ENCODE peak calls at places on chromosomes 7 and 10, in nine cellular contexts. X, E, Q, N, A, I, R, B and G are unnamed samples.

GRCh38 chr10:132458595-132459251 is 61.7 kb downstream of the PWWP2B start:
- DNase-seq in N (peak), I (peak), R (peak), A (no peak), Q (peak), X (peak), E (peak), B (peak), G (no peak)

GRCh38 chr7:50607524-50608125 is 42.4 kb upstream of the DDC start:
- DNase-seq in E (no peak), R (no peak), B (peak), X (no peak), Q (no peak), I (no peak), A (no peak), N (no peak), G (no peak)

GRCh38 chr7:29289156-29290021 is 94.8 kb downstream of the CHN2 start:
- DNase-seq in I (no peak), N (peak), R (no peak), X (no peak), E (no peak), A (no peak), Q (no peak), B (peak), G (peak)

GRCh38 chr7:67518580-67518979 is 521.9 kb downstream of the TYW1 start:
- DNase-seq in E (no peak), X (no peak), R (no peak), Q (no peak), N (no peak), I (no peak), A (no peak), B (no peak), G (no peak)

GRCh38 chr10:31148955-31149354 is 117.3 kb upstream of the ZNF438 start:
- DNase-seq in R (no peak), I (no peak), X (no peak), B (peak), Q (no peak), E (no peak), A (no peak), N (no peak), G (no peak)

GRCh38 chr7:11473807-11474424 is 358.1 kb downstream of the THSD7A start:
- DNase-seq in X (no peak), B (no peak), I (no peak), E (no peak), Q (no peak), N (no peak), A (no peak), R (no peak), G (no peak)

GRCh38 chr10:101780818-101781654 is 2.2 kb downstream of the NPM3 start:
- DNase-seq in N (peak), X (peak), Q (peak), R (peak), B (peak), I (peak), A (no peak), E (peak), G (peak)

GRCh38 chr7:32761451-32762320 is 129.9 kb downstream of the KBTBD2 start:
- DNase-seq in E (no peak), N (no peak), X (no peak), I (peak), A (no peak), R (no peak), Q (no peak), B (no peak), G (no peak)

GRCh38 chr10:91242940-91243339 is 22.5 kb downstream of the PCGF5 start:
- DNase-seq in B (no peak), A (no peak), X (no peak), I (no peak), Q (no peak), R (no peak), E (no peak), N (no peak), G (no peak)

GRCh38 chr10:123073187-123073586 is 62.6 kb upstream of the HMX3 start:
- DNase-seq in B (no peak), A (no peak), N (no peak), Q (no peak), E (no peak), I (no peak), X (no peak), R (no peak), G (no peak)

GRCh38 chr10:30445716-30446115 is 11.7 kb downstream of the MAP3K8 start:
- DNase-seq in E (no peak), Q (no peak), B (peak), X (peak), A (no peak), N (no peak), R (no peak), I (no peak), G (peak)

GRCh38 chr10:91296471-91296870 is 76.0 kb downstream of the PCGF5 start:
- DNase-seq in Q (no peak), I (no peak), B (peak), X (no peak), E (no peak), N (no peak), A (no peak), R (peak), G (no peak)

GRCh38 chr7:38806912-38807311 is 102.1 kb downstream of the VPS41 start:
- DNase-seq in N (no peak), E (no peak), Q (no peak), A (no peak), X (no peak), R (no peak), B (no peak), I (no peak), G (no peak)

GRCh38 chr10:93139059-93139658 is 65.5 kb downstream of the CYP26A1 start:
- DNase-seq in A (no peak), R (no peak), X (no peak), Q (no peak), I (no peak), N (no peak), B (no peak), E (no peak), G (no peak)

GRCh38 chr10:43120116-43120947 is 17.9 kb upstream of the CSGALNACT2 start:
- DNase-seq in X (no peak), A (no peak), N (no peak), B (no peak), E (no peak), Q (no peak), R (no peak), I (no peak), G (no peak)

GRCh38 chr10:43084812-43085211 is 7.9 kb downstream of the RET start:
- DNase-seq in N (no peak), Q (no peak), R (no peak), B (no peak), X (no peak), A (no peak), E (no peak), I (no peak), G (no peak)

GRCh38 chr7:104803931-104804330 is 210.1 kb upstream of the KMT2E start:
- DNase-seq in N (no peak), X (no peak), E (no peak), Q (no peak), I (no peak), B (no peak), A (no peak), R (no peak), G (no peak)

GRCh38 chr7:157498690-157499089 is 161.9 kb downstream of the DNAJB6 start:
- DNase-seq in N (no peak), X (no peak), I (no peak), R (no peak), B (no peak), E (no peak), Q (no peak), A (no peak), G (no peak)

GRCh38 chr7:35546691-35547090 is 148.2 kb downstream of the HERPUD2 start:
- DNase-seq in I (no peak), E (no peak), A (no peak), R (no peak), N (no peak), B (no peak), X (no peak), Q (no peak), G (no peak)

GRCh38 chr10:117005454-117006055 is 568 bp upstream of the SHTN1 start:
- DNase-seq in A (no peak), X (no peak), B (peak), I (no peak), Q (no peak), R (peak), N (peak), E (peak), G (no peak)

GRCh38 chr7:30690011-30690410 is 7.8 kb upstream of the CRHR2 start:
- DNase-seq in I (no peak), E (no peak), B (no peak), R (no peak), N (no peak), X (no peak), Q (no peak), A (no peak), G (no peak)

GRCh38 chr7:73715648-73716317 is 3.7 kb downstream of the STX1A start:
- DNase-seq in N (no peak), A (peak), E (peak), R (peak), X (peak), B (peak), Q (no peak), I (peak), G (peak)

GRCh38 chr10:74213571-74214162 is 62.6 kb downstream of the ADK start:
- DNase-seq in R (peak), A (no peak), X (peak), E (peak), B (peak), Q (no peak), I (peak), N (no peak), G (peak)

GRCh38 chr10:4198216-4198615 is 413.2 kb upstream of the KLF6 start:
- DNase-seq in R (no peak), X (no peak), N (no peak), A (no peak), B (no peak), I (no peak), E (no peak), Q (no peak), G (no peak)

GRCh38 chr7:65239707-65240352 is 133.8 kb upstream of the ZNF92 start:
- DNase-seq in Q (no peak), A (no peak), I (no peak), E (peak), B (peak), R (peak), X (peak), N (no peak), G (no peak)

GRCh38 chr7:107213193-107213788 is 44.5 kb downstream of the HBP1 start:
- DNase-seq in R (no peak), Q (no peak), E (no peak), I (no peak), A (no peak), N (no peak), X (no peak), B (no peak), G (no peak)

GRCh38 chr7:22356010-22356854 is 722 bp downstream of the RAPGEF5 start:
- DNase-seq in A (no peak), R (no peak), B (no peak), N (no peak), Q (no peak), I (no peak), X (no peak), E (peak), G (no peak)

GRCh38 chr7:113608786-113609185 is 310.0 kb downstream of the PPP1R3A start:
- DNase-seq in N (no peak), Q (no peak), X (no peak), E (no peak), A (no peak), B (no peak), I (no peak), R (no peak), G (no peak)

GRCh38 chr7:17986826-17987225 is 40.8 kb downstream of the PRPS1L1 start:
- DNase-seq in X (peak), I (no peak), B (peak), E (no peak), A (no peak), R (peak), Q (no peak), N (no peak), G (peak)

GRCh38 chr7:134999136-134999535 is 12.8 kb downstream of the AGBL3 start:
- DNase-seq in N (no peak), E (no peak), A (no peak), I (no peak), R (no peak), B (no peak), X (no peak), Q (no peak), G (no peak)

GRCh38 chr7:127383123-127383835 is 9.2 kb downstream of the ZNF800 start:
- DNase-seq in A (no peak), N (no peak), R (no peak), B (peak), E (no peak), X (peak), I (no peak), Q (no peak), G (peak)

GRCh38 chr7:129635300-129636029 is 23.9 kb downstream of the NRF1 start:
- DNase-seq in B (peak), R (peak), Q (no peak), E (peak), A (peak), N (peak), I (peak), X (peak), G (peak)

GRCh38 chr7:153398370-153398769 is 638.8 kb downstream of the ACTR3B start:
- DNase-seq in A (no peak), R (no peak), I (no peak), Q (no peak), N (no peak), X (no peak), E (no peak), B (no peak), G (no peak)

GRCh38 chr7:17318146-17318545 is 19.7 kb downstream of the AHR start:
- DNase-seq in E (no peak), A (no peak), I (no peak), N (no peak), B (peak), X (no peak), Q (no peak), R (no peak), G (peak)

GRCh38 chr7:22783421-22783820 is 39.2 kb downstream of the TOMM7 start:
- DNase-seq in X (no peak), I (no peak), R (no peak), B (peak), A (no peak), N (no peak), Q (no peak), E (no peak), G (no peak)

GRCh38 chr7:47648301-47648900 is 66.5 kb upstream of the TNS3 start:
- DNase-seq in A (no peak), I (no peak), R (peak), B (no peak), X (peak), E (no peak), Q (no peak), N (no peak), G (peak)